ENCODE peak calls at places on chromosomes 2 and 18, in nine cellular contexts. J, W, X, S, A, D, N, R and M are unnamed samples.

GRCh38 chr2:202061695-202062094 is 11.4 kb upstream of the KIAA2012 start:
- DNase-seq in X (no peak), W (no peak), N (no peak), A (no peak), J (no peak), D (no peak), R (no peak), S (no peak), M (no peak)

GRCh38 chr2:41500895-41501294 is 546.9 kb upstream of the PKDCC start:
- DNase-seq in S (no peak), A (no peak), D (no peak), X (no peak), R (no peak), N (no peak), J (no peak), W (no peak), M (no peak)

GRCh38 chr2:145258903-145259579 is 739.1 kb upstream of the ZEB2 start:
- DNase-seq in X (no peak), W (no peak), J (no peak), R (peak), S (no peak), D (no peak), N (peak), A (no peak), M (peak)

GRCh38 chr2:15412309-15412708 is 148.8 kb downstream of the NBAS start:
- DNase-seq in R (no peak), D (no peak), W (no peak), N (no peak), X (no peak), S (no peak), J (no peak), A (no peak), M (no peak)

GRCh38 chr2:19799881-19800780 is 101.7 kb downstream of the TTC32 start:
- DNase-seq in D (peak), S (no peak), N (peak), J (no peak), A (no peak), W (no peak), R (no peak), X (no peak), M (no peak)

GRCh38 chr2:8252997-8253694 is 428.7 kb upstream of the ID2 start:
- DNase-seq in S (no peak), J (no peak), X (no peak), D (peak), N (peak), W (no peak), R (no peak), A (peak), M (no peak)

GRCh38 chr2:85584857-85585780 is 888 bp downstream of the VAMP5 start:
- DNase-seq in D (no peak), S (no peak), X (no peak), N (no peak), W (peak), R (no peak), A (no peak), J (no peak), M (no peak)

GRCh38 chr2:207599641-207600040 is 25.6 kb downstream of the METTL21A start:
- DNase-seq in J (no peak), A (no peak), X (no peak), N (no peak), R (no peak), D (no peak), S (no peak), W (no peak), M (no peak)

GRCh38 chr18:14746897-14747296 is 1.1 kb upstream of the ANKRD30B start:
- DNase-seq in S (no peak), N (no peak), D (no peak), R (no peak), X (no peak), W (no peak), J (no peak), A (no peak), M (no peak)